ENCODE peak calls at places on chromosomes 11 and 22, in four cellular contexts. I is IMR-90, K is K562, X is breast epithelium. D is an unnamed sample.

GRCh38 chr11:67415501-67416304 is at the start of gene CARNS1:
- DNase-seq in I (no peak), K (no peak), X (no peak), D (no peak)

GRCh38 chr11:63274776-63275175 is 31.4 kb upstream of the SLC22A25 start:
- DNase-seq in I (no peak), K (peak), X (no peak), D (no peak)

GRCh38 chr11:20483931-20484330 is 96.4 kb downstream of the PRMT3 start:
- DNase-seq in I (peak), K (no peak), X (no peak), D (no peak)

GRCh38 chr11:16925495-16926065 is 88.6 kb downstream of the PLEKHA7 start:
- DNase-seq in I (no peak), K (no peak), X (peak), D (no peak)

GRCh38 chr11:69947059-69947771 is 128.0 kb upstream of the FGF3 start:
- DNase-seq in I (no peak), K (peak), X (no peak), D (no peak)

GRCh38 chr22:45774016-45774670 is 102.5 kb downstream of the ATXN10 start:
- DNase-seq in I (no peak), K (no peak), X (no peak), D (no peak)

GRCh38 chr11:65150513-65151271 is 16.4 kb upstream of the SYVN1 start:
- DNase-seq in I (peak), K (peak), X (peak), D (peak)

GRCh38 chr22:43402128-43402527 is 9.7 kb upstream of the MPPED1 start:
- DNase-seq in I (no peak), K (no peak), X (no peak), D (no peak)

GRCh38 chr11:33237039-33237597 is 20.1 kb upstream of the HIPK3 start:
- DNase-seq in I (no peak), K (no peak), X (no peak), D (no peak)

GRCh38 chr11:107757661-107758060 is 45.8 kb upstream of the SLN start:
- DNase-seq in I (no peak), K (no peak), X (no peak), D (no peak)

GRCh38 chr22:19855504-19856409 is 1.1 kb upstream of the GNB1L start:
- DNase-seq in I (peak), K (peak), X (peak), D (no peak)

GRCh38 chr11:73942030-73942429 is 8.8 kb upstream of the DNAJB13 start:
- DNase-seq in I (no peak), K (peak), X (no peak), D (no peak)

GRCh38 chr22:35274154-35274871 is 17.0 kb downstream of the HMGXB4 start:
- DNase-seq in I (no peak), K (no peak), X (no peak), D (no peak)

GRCh38 chr11:69300124-69301032 is 6.4 kb downstream of the MYEOV start:
- DNase-seq in I (peak), K (peak), X (no peak), D (no peak)

GRCh38 chr11:127338380-127339259 is 338.1 kb upstream of the KIRREL3 start:
- DNase-seq in I (no peak), K (no peak), X (no peak), D (no peak)

GRCh38 chr11:15750535-15751297 is 605.6 kb downstream of the SOX6 start:
- DNase-seq in I (no peak), K (no peak), X (no peak), D (no peak)

GRCh38 chr22:33605686-33606085 is 314.6 kb downstream of the LARGE1 start:
- DNase-seq in I (no peak), K (no peak), X (no peak), D (no peak)

GRCh38 chr11:74460481-74461154 is 6.7 kb downstream of the KCNE3 start:
- DNase-seq in I (peak), K (peak), X (no peak), D (no peak)

GRCh38 chr11:47572715-47573255 is 6.0 kb downstream of the KBTBD4 start:
- DNase-seq in I (no peak), K (peak), X (no peak), D (no peak)

GRCh38 chr22:20582520-20583361 is 75.3 kb downstream of the MED15 start:
- DNase-seq in I (no peak), K (no peak), X (no peak), D (no peak)

GRCh38 chr22:38347944-38348750 is 30.9 kb upstream of the CSNK1E start:
- DNase-seq in I (peak), K (no peak), X (no peak), D (peak)

GRCh38 chr11:29432719-29433325 is 584.0 kb downstream of the KCNA4 start:
- DNase-seq in I (peak), K (peak), X (no peak), D (no peak)

GRCh38 chr11:2813141-2813908 is 72.2 kb downstream of the CDKN1C start:
- DNase-seq in I (peak), K (no peak), X (no peak), D (no peak)

GRCh38 chr22:39129081-39129480 is 23.4 kb downstream of the CBX7 start:
- DNase-seq in I (no peak), K (no peak), X (no peak), D (no peak)

GRCh38 chr22:23533328-23533762 is 46.7 kb downstream of the IGLL1 start:
- DNase-seq in I (peak), K (peak), X (peak), D (no peak)

GRCh38 chr11:65867284-65868071 is 5.1 kb downstream of the EFEMP2 start:
- DNase-seq in I (no peak), K (peak), X (no peak), D (no peak)

GRCh38 chr22:41574847-41575381 is 14.1 kb downstream of the CSDC2 start:
- DNase-seq in I (peak), K (no peak), X (no peak), D (peak)

GRCh38 chr22:48605856-48606255 is 1221.8 kb downstream of the BRD1 start:
- DNase-seq in I (no peak), K (no peak), X (no peak), D (no peak)

GRCh38 chr11:126465573-126466287 is 110.2 kb downstream of the ST3GAL4 start:
- DNase-seq in I (no peak), K (no peak), X (no peak), D (no peak)

GRCh38 chr22:37884420-37884819 is 21.7 kb upstream of the MICALL1 start:
- DNase-seq in I (peak), K (no peak), X (no peak), D (no peak)

GRCh38 chr11:7573558-7574296 is 59.9 kb downstream of the PPFIBP2 start:
- DNase-seq in I (no peak), K (peak), X (no peak), D (no peak)

GRCh38 chr11:113615773-113616172 is 90.3 kb downstream of the TMPRSS5 start:
- DNase-seq in I (peak), K (no peak), X (no peak), D (no peak)

GRCh38 chr22:49673048-49673447 is 154.6 kb downstream of the BRD1 start:
- DNase-seq in I (no peak), K (no peak), X (peak), D (no peak)

GRCh38 chr11:69431136-69431535 is 50.3 kb upstream of the LINC01488 start:
- DNase-seq in I (no peak), K (no peak), X (no peak), D (no peak)

GRCh38 chr11:15830730-15831443 is 525.5 kb downstream of the SOX6 start:
- DNase-seq in I (no peak), K (no peak), X (no peak), D (no peak)

GRCh38 chr11:78022397-78023396 is at the start of gene KCTD14:
- DNase-seq in I (no peak), K (no peak), X (peak), D (no peak)

GRCh38 chr11:17786824-17787525 is 52.4 kb downstream of the KCNC1 start:
- DNase-seq in I (peak), K (no peak), X (peak), D (no peak)

GRCh38 chr11:60845338-60845737 is 3.4 kb downstream of the CCDC86 start:
- DNase-seq in I (no peak), K (no peak), X (no peak), D (no peak)
- H3K4me3 ChIP-seq in I (no peak), K (peak), X (no peak), D (no peak)

DNA sequence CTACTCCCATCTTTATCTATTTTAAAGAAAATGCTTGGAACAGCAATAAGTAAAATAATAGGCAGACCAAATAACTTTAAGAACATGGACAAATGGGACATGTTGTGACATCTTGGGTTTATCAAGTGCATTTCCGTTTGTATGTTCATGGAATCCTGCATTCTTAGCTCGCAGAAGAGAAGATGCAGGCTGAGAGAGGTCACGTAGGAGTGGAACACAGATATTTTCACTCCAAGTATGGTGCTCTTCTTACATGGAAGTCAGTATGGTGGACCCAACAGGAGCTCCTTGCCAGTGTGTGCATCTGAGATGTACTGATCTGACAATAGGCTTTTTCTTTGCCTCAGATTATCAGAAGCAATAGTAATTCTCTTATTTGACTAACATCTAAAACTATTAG is 1.7 kb downstream of the E2F8 start:
- DNase-seq in I (no peak), K (no peak), X (no peak), D (no peak)
- H3K4me3 ChIP-seq in I (no peak), K (peak), X (no peak), D (no peak)

GRCh38 chr11:96306600-96306932 is 36.4 kb downstream of the MAML2 start:
- DNase-seq in I (no peak), K (no peak), X (no peak), D (no peak)

GRCh38 chr11:96309643-96310017 is 33.4 kb downstream of the MAML2 start:
- DNase-seq in I (no peak), K (no peak), X (no peak), D (no peak)

GRCh38 chr11:96309001-96309642 is 33.9 kb downstream of the MAML2 start:
- DNase-seq in I (no peak), K (no peak), X (no peak), D (no peak)

GRCh38 chr11:96306933-96307747 is 35.9 kb downstream of the MAML2 start:
- DNase-seq in I (peak), K (peak), X (peak), D (peak)

DNA sequence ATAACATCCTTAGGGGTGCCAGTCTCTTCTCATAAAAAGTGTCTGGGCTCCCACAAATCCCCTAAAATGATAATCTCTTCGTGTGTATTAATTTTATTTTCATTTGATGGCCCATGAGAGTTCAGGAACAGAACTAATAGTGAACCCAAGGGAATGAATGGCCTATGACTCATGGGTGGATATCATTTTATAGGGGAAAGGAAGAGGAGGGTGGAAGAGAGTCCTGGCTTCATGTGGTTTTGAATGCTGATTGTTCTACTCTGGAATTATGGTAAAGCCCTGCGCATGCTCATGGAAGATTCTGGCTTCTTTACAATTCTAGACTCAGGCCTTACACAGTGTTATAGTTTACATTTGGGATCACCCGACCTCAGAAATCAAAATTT is 35.3 kb downstream of the MAML2 start:
- DNase-seq in I (peak), K (no peak), X (no peak), D (no peak)
- H3K4me3 ChIP-seq in I (peak), K (no peak), X (peak), D (peak)

GRCh38 chr11:118294053-118294452 is 10.5 kb upstream of the CD3E start:
- DNase-seq in I (no peak), K (no peak), X (no peak), D (no peak)
- H3K4me3 ChIP-seq in I (no peak), K (no peak), X (no peak), D (no peak)

D was measured in tibial nerve.